ENCODE peak calls at places on chromosomes 2 and 18, in eight cellular contexts. R is stomach, W is heart left ventricle, Q is transverse colon, A is K562, E is NB4, H is sigmoid colon, F is body of pancreas. Z is an unnamed sample.

GRCh38 chr18:50877545-50878265 is 1.2 kb upstream of the ME2 start:
- DNase-seq in H (no peak), A (no peak), F (no peak), W (no peak), R (no peak), Q (peak), E (peak), Z (peak)

GRCh38 chr2:36499128-36499820 is 98.7 kb downstream of the FEZ2 start:
- DNase-seq in R (no peak), F (no peak), H (no peak), Q (no peak), A (no peak), E (no peak), W (no peak), Z (no peak)

GRCh38 chr2:119841550-119841949 is 81.8 kb downstream of the PTPN4 start:
- DNase-seq in F (no peak), A (no peak), W (no peak), R (no peak), H (no peak), E (no peak), Q (no peak), Z (no peak)

GRCh38 chr2:227796044-227796780 is 17.4 kb upstream of the CCL20 start:
- DNase-seq in F (no peak), E (no peak), R (no peak), W (no peak), H (no peak), A (no peak), Q (peak), Z (no peak)

GRCh38 chr2:8090748-8091700 is 590.8 kb upstream of the ID2 start:
- DNase-seq in A (peak), H (peak), Q (peak), R (no peak), F (peak), W (no peak), E (peak), Z (peak)

GRCh38 chr2:238182362-238182761 is 21.1 kb downstream of the ILKAP start:
- DNase-seq in E (no peak), W (no peak), H (no peak), F (no peak), R (no peak), A (no peak), Q (no peak), Z (no peak)

GRCh38 chr2:194252127-194252526 is 1404.9 kb upstream of the SLC39A10 start:
- DNase-seq in A (no peak), R (no peak), E (no peak), F (no peak), Q (no peak), H (no peak), W (no peak), Z (no peak)

GRCh38 chr2:217723078-217723477 is 279.7 kb downstream of the TNS1 start:
- DNase-seq in F (no peak), E (no peak), Q (no peak), H (no peak), A (no peak), W (no peak), R (no peak), Z (no peak)

GRCh38 chr2:1742680-1743395 is 1.5 kb downstream of the PXDN start:
- DNase-seq in A (no peak), R (peak), F (no peak), E (peak), Q (peak), W (peak), H (peak), Z (no peak)

GRCh38 chr2:21441442-21441841 is 317.7 kb downstream of the TDRD15 start:
- DNase-seq in Q (no peak), F (no peak), H (no peak), R (no peak), A (no peak), E (no peak), W (no peak), Z (no peak)

GRCh38 chr2:237968048-237968862 is 1.4 kb downstream of the UBE2F start:
- DNase-seq in F (no peak), E (peak), Q (peak), A (peak), H (peak), W (no peak), R (no peak), Z (peak)

GRCh38 chr18:3498705-3499451 is 48.9 kb downstream of the TGIF1 start:
- DNase-seq in A (no peak), E (peak), R (peak), W (peak), F (peak), Q (peak), H (no peak), Z (peak)

GRCh38 chr2:101889460-101890098 is 102.2 kb upstream of the IL1R2 start:
- DNase-seq in Q (no peak), H (no peak), E (no peak), A (no peak), W (no peak), R (no peak), F (no peak), Z (no peak)
- TF ChIP-seq POLR2A in Q (no peak), H (no peak), E (no peak), A (no peak), W (no peak), R (no peak), F (no peak), Z (no peak)

DNA sequence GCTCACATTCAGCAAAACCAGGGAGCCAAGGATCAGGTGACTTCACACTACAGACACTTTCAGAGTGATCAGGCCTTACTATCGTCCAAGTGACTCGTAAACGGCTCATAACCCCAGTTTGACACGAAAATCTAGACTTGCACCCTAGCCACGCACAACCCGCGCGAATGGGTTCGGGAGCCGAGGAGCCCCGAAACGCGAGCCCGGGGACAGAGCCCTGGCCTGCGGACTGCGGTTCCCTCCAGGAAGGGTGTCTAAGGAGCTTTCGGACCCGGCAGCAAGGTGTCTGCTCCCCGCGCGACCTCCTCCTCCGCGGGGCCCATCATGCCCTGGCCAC is 759 bp downstream of the ATL2 start:
- DNase-seq in W (no peak), E (peak), A (peak), H (no peak), F (peak), R (peak), Q (peak), Z (peak)
- TF ChIP-seq POLR2A in W (no peak), E (no peak), A (no peak), H (peak), F (peak), R (no peak), Q (peak), Z (peak)

DNA sequence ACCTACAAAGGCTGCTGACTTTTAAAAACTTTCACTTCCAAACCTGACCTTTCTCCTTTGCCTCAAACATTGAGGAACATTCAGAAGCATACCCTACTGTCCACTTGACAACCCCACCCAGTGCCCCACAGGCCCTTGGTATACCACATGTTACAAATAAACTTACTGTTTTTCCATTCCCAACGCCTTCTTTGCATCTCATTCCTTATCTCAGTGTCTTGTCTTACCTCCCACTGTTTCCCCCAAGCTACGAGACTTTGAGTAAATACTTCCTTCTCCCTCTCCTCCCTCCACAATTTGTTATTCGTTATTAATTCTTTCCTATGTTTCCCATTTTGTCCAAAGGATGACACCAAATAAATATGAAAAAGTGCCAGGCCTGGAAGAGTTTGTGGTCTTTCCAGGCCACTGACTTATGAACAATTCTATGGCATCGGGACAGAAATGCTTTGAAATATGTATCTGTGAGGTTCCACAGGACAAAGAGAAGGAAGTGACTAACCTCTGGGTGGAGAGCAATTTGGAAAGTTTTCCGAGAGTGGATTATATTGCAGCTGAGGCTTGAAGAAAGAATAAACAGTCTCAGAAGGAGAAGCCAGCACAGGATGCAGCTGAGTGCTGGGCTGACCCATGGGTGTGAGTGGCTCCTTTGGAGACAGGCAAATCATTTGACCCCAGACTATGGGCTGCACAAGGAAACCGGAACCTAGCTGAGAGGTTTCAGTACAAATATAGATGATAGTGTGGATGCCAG is 409.1 kb downstream of the LPIN1 start:
- DNase-seq in H (peak), A (no peak), R (no peak), F (no peak), Q (no peak), W (no peak), E (no peak), Z (no peak)
- TF ChIP-seq POLR2A in H (no peak), A (no peak), R (no peak), F (no peak), Q (no peak), W (no peak), E (no peak), Z (no peak)

GRCh38 chr18:79952996-79953559 is 1.6 kb upstream of the SLC66A2 start:
- DNase-seq in H (peak), F (peak), A (no peak), Q (peak), W (no peak), R (peak), E (no peak), Z (no peak)

GRCh38 chr18:79952457-79952995 is 1.1 kb upstream of the SLC66A2 start:
- DNase-seq in R (peak), A (no peak), H (no peak), E (no peak), Q (peak), W (no peak), F (no peak), Z (no peak)

GRCh38 chr18:79949571-79950439 is 1.6 kb downstream of the SLC66A2 start:
- DNase-seq in A (no peak), Q (peak), E (peak), W (peak), H (peak), F (peak), R (peak), Z (peak)

GRCh38 chr18:79950440-79951341 is 762 bp downstream of the SLC66A2 start:
- DNase-seq in E (peak), R (peak), Q (peak), F (peak), A (peak), W (peak), H (peak), Z (peak)

GRCh38 chr18:79951545-79952456 is at the start of gene SLC66A2:
- DNase-seq in A (peak), H (peak), R (peak), W (peak), F (peak), Q (peak), E (peak), Z (peak)
- TF ChIP-seq POLR2A in A (peak), H (no peak), R (no peak), W (peak), F (peak), Q (peak), E (peak), Z (peak)

GRCh38 chr18:9334351-9335254 is at the start of gene TWSG1:
- DNase-seq in Q (peak), H (peak), W (peak), E (peak), R (peak), F (peak), A (peak), Z (peak)
- TF ChIP-seq POLR2A in Q (peak), H (peak), W (peak), E (peak), R (no peak), F (peak), A (peak), Z (peak)

GRCh38 chr18:9708057-9708881 is at the start of gene RAB31:
- DNase-seq in A (peak), W (peak), R (peak), F (peak), E (peak), Q (peak), H (peak), Z (peak)
- TF ChIP-seq POLR2A in A (no peak), W (peak), R (no peak), F (peak), E (no peak), Q (peak), H (peak), Z (peak)

GRCh38 chr2:147916067-147916466 is 71.2 kb downstream of the ACVR2A start:
- DNase-seq in W (no peak), H (no peak), F (no peak), R (no peak), E (no peak), Q (no peak), A (no peak), Z (no peak)

GRCh38 chr2:147909178-147909577 is 64.3 kb downstream of the ACVR2A start:
- DNase-seq in Q (no peak), A (no peak), F (no peak), E (no peak), W (no peak), R (no peak), H (no peak), Z (no peak)

GRCh38 chr2:147916723-147917122 is 71.9 kb downstream of the ACVR2A start:
- DNase-seq in Q (no peak), R (no peak), E (no peak), A (no peak), H (no peak), W (no peak), F (no peak), Z (no peak)

GRCh38 chr2:147913701-147914480 is 69.1 kb downstream of the ACVR2A start:
- DNase-seq in E (peak), F (no peak), W (no peak), A (no peak), H (no peak), R (no peak), Q (no peak), Z (no peak)

GRCh38 chr2:147910990-147911473 is 66.2 kb downstream of the ACVR2A start:
- DNase-seq in H (no peak), F (peak), W (no peak), Q (no peak), R (no peak), E (peak), A (peak), Z (peak)
- TF ChIP-seq POLR2A in H (no peak), F (no peak), W (no peak), Q (no peak), R (no peak), E (no peak), A (no peak), Z (no peak)